ENCODE peak calls at places on chromosomes 3 and 15, in nine cellular contexts. M is keratinocyte, I is IMR-90, H is transverse colon, Z is SK-N-SH, X is esophagus squamous epithelium, V is lung, K is body of pancreas, L is prostate gland. B is an unnamed sample. For H3K9me3, the result is how much of the 10 kb centered on the place peaks cover.

GRCh38 chr3:17928502-17929145 is 186.2 kb upstream of the TBC1D5 start:
- DNase-seq in M (no peak), I (no peak), H (no peak), Z (no peak), X (no peak), V (no peak), K (no peak), L (no peak), B (no peak)

GRCh38 chr3:14522129-14522691 is 17.9 kb downstream of the GRIP2 start:
- DNase-seq in M (no peak), I (no peak), H (no peak), Z (no peak), X (no peak), V (no peak), K (no peak), L (no peak), B (peak)

GRCh38 chr3:114231616-114232015 is 5.8 kb downstream of the ZNF80 start:
- DNase-seq in M (no peak), I (no peak), H (no peak), Z (no peak), X (no peak), V (no peak), K (no peak), L (no peak), B (no peak)

GRCh38 chr15:66080791-66081475 is 172.6 kb downstream of the MEGF11 start:
- DNase-seq in M (no peak), I (peak), H (peak), Z (peak), X (no peak), V (no peak), K (peak), L (no peak), B (no peak)

GRCh38 chr3:54939591-54940300 is 11.9 kb upstream of the LRTM1 start:
- DNase-seq in M (no peak), I (peak), H (no peak), Z (no peak), X (no peak), V (no peak), K (no peak), L (no peak), B (no peak)

GRCh38 chr3:12994357-12994606 is 78.9 kb downstream of the IQSEC1 start:
- DNase-seq in M (no peak), I (no peak), H (peak), Z (peak), X (no peak), V (no peak), K (peak), L (peak), B (peak)

GRCh38 chr3:71163216-71163918 is 420.2 kb downstream of the FOXP1 start:
- DNase-seq in M (no peak), I (no peak), H (no peak), Z (no peak), X (no peak), V (no peak), K (peak), L (peak), B (no peak)

GRCh38 chr3:59709702-59710555 is 660.1 kb upstream of the CFAP20DC start:
- DNase-seq in M (no peak), I (no peak), H (peak), Z (no peak), X (peak), V (peak), K (peak), L (no peak), B (peak)

GRCh38 chr3:37897763-37898162 is 36.1 kb downstream of the CTDSPL start:
- DNase-seq in M (no peak), I (no peak), H (no peak), Z (no peak), X (no peak), V (no peak), K (no peak), L (no peak), B (no peak)

GRCh38 chr3:122533480-122533879 is 18.7 kb upstream of the KPNA1 start:
- DNase-seq in M (no peak), I (no peak), H (no peak), Z (no peak), X (no peak), V (no peak), K (no peak), L (no peak), B (no peak)

GRCh38 chr3:62374375-62374876 is 1.1 kb upstream of the FEZF2 start:
- DNase-seq in M (no peak), I (peak), H (no peak), Z (peak), X (no peak), V (no peak), K (no peak), L (no peak), B (no peak)

GRCh38 chr3:98817546-98817945 is 54.4 kb downstream of the ST3GAL6 start:
- DNase-seq in M (no peak), I (peak), H (no peak), Z (peak), X (no peak), V (no peak), K (no peak), L (no peak), B (no peak)

DNA sequence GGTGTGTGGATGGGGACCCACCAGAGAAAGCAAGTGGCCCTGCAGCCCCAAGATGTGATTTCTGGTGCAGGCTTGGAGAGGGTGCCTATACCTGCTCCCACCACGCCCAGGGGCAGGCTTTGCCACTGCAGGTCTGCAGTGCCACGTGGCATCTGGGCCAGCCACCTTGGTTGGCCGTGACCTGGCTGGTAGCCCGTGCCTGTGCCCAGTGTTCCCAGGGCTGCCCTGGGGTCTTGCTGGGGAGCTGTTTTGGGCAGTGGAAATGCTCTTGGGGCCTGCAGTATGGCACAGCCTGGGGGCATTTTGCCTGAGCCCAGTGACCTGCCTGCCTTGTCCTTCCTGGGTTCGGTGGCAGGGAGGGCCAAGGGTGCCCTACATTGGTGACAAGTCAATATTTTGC is 203.4 kb downstream of the UBE3A start:
- DNase-seq in M (no peak), I (no peak), H (no peak), Z (no peak), X (no peak), V (no peak), K (no peak), L (no peak), B (no peak)
- H3K9me3 ChIP-seq in M (under half), I (half or more), H (under half), Z (under half), X (under half), V (under half), K (under half), L (under half), B (under half)

DNA sequence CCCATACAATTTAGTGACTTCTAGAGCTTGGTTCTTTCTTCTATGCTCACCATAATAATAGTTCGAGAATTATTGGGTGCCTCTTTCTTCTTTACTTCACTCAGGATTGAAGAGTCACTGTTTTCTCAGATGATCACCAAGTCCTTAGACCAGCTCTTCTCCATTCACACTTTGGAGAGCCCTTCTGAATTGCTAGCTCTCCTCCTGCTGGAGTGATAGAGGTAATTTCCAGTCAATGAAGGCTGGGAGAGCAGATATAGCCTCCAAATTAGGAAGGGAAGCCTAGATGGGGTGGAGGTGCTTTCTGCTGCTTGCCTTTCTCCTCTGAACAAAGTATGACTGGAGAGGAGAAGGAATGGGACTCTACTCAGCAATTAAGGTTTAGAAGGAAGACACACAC is 10.7 kb upstream of the BBX start:
- DNase-seq in M (no peak), I (no peak), H (no peak), Z (no peak), X (no peak), V (no peak), K (no peak), L (no peak), B (no peak)
- TF ChIP-seq CTCF in M (no peak), I (no peak), H (no peak), Z (no peak), X (no peak), V (no peak), K (no peak), L (peak), B (no peak)

GRCh38 chr3:317012-317411 is 120.4 kb downstream of the CHL1 start:
- DNase-seq in M (no peak), I (no peak), H (no peak), Z (no peak), X (no peak), V (no peak), K (no peak), L (no peak), B (no peak)
- H3K9me3 ChIP-seq in M (under half), I (under half), H (under half), Z (under half), X (under half), V (under half), K (under half), L (under half), B (under half)

GRCh38 chr3:155367510-155367909 is 74.0 kb upstream of the STRIT1 start:
- DNase-seq in M (no peak), I (no peak), H (no peak), Z (no peak), X (no peak), V (no peak), K (no peak), L (no peak), B (no peak)

GRCh38 chr3:155370198-155370597 is 76.7 kb upstream of the STRIT1 start:
- DNase-seq in M (no peak), I (no peak), H (no peak), Z (no peak), X (no peak), V (peak), K (no peak), L (no peak), B (peak)

GRCh38 chr3:155369735-155370134 is 76.3 kb upstream of the STRIT1 start:
- DNase-seq in M (no peak), I (no peak), H (no peak), Z (no peak), X (no peak), V (no peak), K (no peak), L (no peak), B (no peak)

GRCh38 chr3:155370764-155371503 is 77.5 kb upstream of the STRIT1 start:
- DNase-seq in M (no peak), I (no peak), H (no peak), Z (no peak), X (no peak), V (no peak), K (no peak), L (no peak), B (no peak)

DNA sequence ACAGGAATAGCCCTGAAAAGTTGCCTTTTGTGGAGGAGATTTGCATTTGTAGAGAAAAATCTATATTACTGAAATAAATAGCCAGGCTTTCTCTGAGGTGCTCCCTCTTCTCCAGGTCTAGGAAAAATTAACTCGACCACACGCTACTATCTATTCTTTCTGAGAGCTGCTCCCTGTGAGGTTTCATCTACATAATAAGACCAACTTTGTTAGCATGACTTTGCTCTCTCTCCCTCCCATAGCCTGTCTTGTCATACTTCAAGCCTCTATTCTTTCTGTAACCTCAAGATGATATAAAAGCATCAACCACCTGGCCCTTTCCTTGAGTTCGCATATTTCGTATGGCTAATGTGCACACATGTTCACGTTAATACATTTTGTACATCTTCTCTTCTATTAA is 75.8 kb upstream of the STRIT1 start:
- DNase-seq in M (no peak), I (no peak), H (no peak), Z (no peak), X (no peak), V (no peak), K (no peak), L (no peak), B (no peak)
- TF ChIP-seq CTCF in M (no peak), I (no peak), H (no peak), Z (no peak), X (no peak), V (no peak), K (no peak), L (no peak), B (no peak)